ENCODE peak calls at places on chromosomes 12 and 14, in seven cellular contexts. K is kidney tubule cell; R is NCI-H1092 treated with DMSO at 0.1 percent for 48 hours; U is mesenteric fat pad; Z is M059J; C is central memory CD8-positive, alpha-beta T cell; N is amniotic epithelial cell. P is an unnamed sample.

GRCh38 chr12:92556141-92556540 is 146.6 kb upstream of the PLEKHG7 start:
- DNase-seq in U (no peak), N (no peak), K (no peak), Z (no peak), C (no peak), R (no peak), P (no peak)

GRCh38 chr12:1806301-1807106 is 13.9 kb upstream of the LRTM2 start:
- DNase-seq in U (no peak), R (no peak), N (peak), Z (no peak), K (no peak), C (no peak), P (no peak)

GRCh38 chr14:33788116-33788515 is 162.8 kb downstream of the EGLN3 start:
- DNase-seq in K (no peak), R (no peak), N (no peak), U (no peak), Z (no peak), C (no peak), P (no peak)

GRCh38 chr12:116284401-116284800 is 6.9 kb upstream of the MED13L start:
- DNase-seq in C (no peak), K (no peak), N (peak), U (no peak), Z (no peak), R (no peak), P (peak)

GRCh38 chr12:116391501-116391900 is 114.0 kb upstream of the MED13L start:
- DNase-seq in N (no peak), Z (no peak), K (no peak), C (no peak), U (no peak), R (no peak), P (no peak)

GRCh38 chr12:57616383-57617101 is 5.3 kb downstream of the ARHGEF25 start:
- DNase-seq in Z (peak), K (peak), C (no peak), R (no peak), N (peak), U (peak), P (no peak)

GRCh38 chr12:116982721-116983502 is 72.2 kb downstream of the FBXW8 start:
- DNase-seq in N (no peak), C (no peak), R (no peak), Z (peak), K (peak), U (no peak), P (peak)

GRCh38 chr12:104201238-104202001 is 14.2 kb upstream of the TXNRD1 start:
- DNase-seq in N (peak), K (peak), R (peak), C (peak), U (no peak), Z (peak), P (peak)

GRCh38 chr14:70886421-70887206 is 20.6 kb upstream of the PCNX1 start:
- DNase-seq in N (no peak), C (peak), Z (no peak), U (no peak), K (no peak), R (no peak), P (peak)

GRCh38 chr12:44464180-44464579 is 411.9 kb downstream of the NELL2 start:
- DNase-seq in U (no peak), C (no peak), R (no peak), Z (no peak), K (no peak), N (no peak), P (no peak)

GRCh38 chr12:109782322-109782695 is 50.9 kb downstream of the TRPV4 start:
- DNase-seq in R (no peak), K (no peak), U (no peak), C (no peak), N (no peak), Z (no peak), P (no peak)

GRCh38 chr14:100271247-100271939 is 32.4 kb downstream of the YY1 start:
- DNase-seq in R (no peak), N (peak), Z (peak), U (no peak), K (peak), C (no peak), P (no peak)

GRCh38 chr12:127230843-127231260 is 1036.1 kb upstream of the TMEM132C start:
- DNase-seq in K (peak), R (no peak), N (peak), Z (peak), U (no peak), C (no peak), P (peak)

GRCh38 chr14:53979141-53979673 is 22.6 kb upstream of the BMP4 start:
- DNase-seq in R (no peak), U (no peak), N (peak), Z (peak), C (no peak), K (no peak), P (peak)

GRCh38 chr12:121773011-121773777 is 20.3 kb downstream of the RHOF start:
- DNase-seq in Z (peak), N (peak), R (peak), K (peak), U (no peak), C (peak), P (peak)

GRCh38 chr14:26527095-26527494 is 70.7 kb downstream of the NOVA1 start:
- DNase-seq in U (no peak), N (no peak), R (no peak), K (peak), Z (no peak), C (no peak), P (peak)

GRCh38 chr12:19946549-19946948 is 421.8 kb upstream of the PDE3A start:
- DNase-seq in Z (peak), C (no peak), N (peak), U (no peak), R (no peak), K (peak), P (peak)

P was measured in iris pigment epithelial cell.